ENCODE peak calls at places on chromosomes 12 and 14, in ten cellular contexts. U is fibroblast of lung, E is neural progenitor cell, S is pancreas, T is body of pancreas, I is IMR-90, P is tibial artery, Y is GM06990, O is MM.1S, D is lung. A is an unnamed sample. For H3K36me3, the result is how much of the 10 kb centered on the place peaks cover.

GRCh38 chr14:104136472-104137296 is 1.7 kb upstream of the KIF26A start:
- DNase-seq in U (no peak), E (peak), S (peak), T (no peak), I (no peak), P (no peak), Y (no peak), O (no peak), D (no peak), A (no peak)

GRCh38 chr12:109291531-109292341 is 17.3 kb downstream of the FOXN4 start:
- DNase-seq in U (peak), E (peak), S (peak), T (peak), I (no peak), P (peak), Y (no peak), O (no peak), D (peak), A (no peak)

GRCh38 chr12:53591301-53592206 is 34.6 kb downstream of the ATF7 start:
- DNase-seq in U (no peak), E (peak), S (no peak), T (no peak), I (no peak), P (no peak), Y (no peak), O (no peak), D (no peak), A (no peak)

GRCh38 chr14:44657688-44658388 is 150.8 kb upstream of the FSCB start:
- DNase-seq in U (peak), E (peak), S (no peak), T (no peak), I (peak), P (no peak), Y (no peak), O (peak), D (no peak), A (peak)

GRCh38 chr14:100434911-100435455 is 111.8 kb downstream of the SLC25A47 start:
- DNase-seq in U (no peak), E (no peak), S (no peak), T (no peak), I (no peak), P (no peak), Y (no peak), O (no peak), D (no peak), A (no peak)

GRCh38 chr12:32435921-32436710 is 36.8 kb downstream of the FGD4 start:
- DNase-seq in U (peak), E (no peak), S (no peak), T (no peak), I (peak), P (no peak), Y (no peak), O (no peak), D (no peak), A (no peak)

GRCh38 chr14:100899841-100900771 is 3.4 kb downstream of the RTL1 start:
- DNase-seq in U (no peak), E (peak), S (no peak), T (no peak), I (no peak), P (no peak), Y (no peak), O (no peak), D (peak), A (no peak)

GRCh38 chr12:115155665-115156645 is 472.0 kb upstream of the TBX3 start:
- DNase-seq in U (peak), E (no peak), S (no peak), T (no peak), I (peak), P (no peak), Y (no peak), O (no peak), D (no peak), A (no peak)

GRCh38 chr12:122980192-122981035 is at the start of gene ARL6IP4:
- DNase-seq in U (peak), E (peak), S (peak), T (peak), I (peak), P (no peak), Y (peak), O (peak), D (peak), A (no peak)

GRCh38 chr12:52539024-52539820 is 13.7 kb downstream of the KRT71 start:
- DNase-seq in U (peak), E (no peak), S (no peak), T (no peak), I (peak), P (no peak), Y (no peak), O (no peak), D (no peak), A (no peak)

GRCh38 chr12:129959889-129960288 is 56.1 kb upstream of the TMEM132D start:
- DNase-seq in U (no peak), E (no peak), S (no peak), T (no peak), I (no peak), P (no peak), Y (no peak), O (no peak), D (no peak), A (no peak)

GRCh38 chr12:75959060-75959459 is 72.5 kb downstream of the PHLDA1 start:
- DNase-seq in U (no peak), E (peak), S (no peak), T (no peak), I (no peak), P (no peak), Y (no peak), O (no peak), D (no peak), A (no peak)

GRCh38 chr12:58882796-58883195 is 37.5 kb downstream of the LRIG3 start:
- DNase-seq in U (no peak), E (peak), S (no peak), T (no peak), I (no peak), P (no peak), Y (no peak), O (no peak), D (no peak), A (no peak)

GRCh38 chr14:95157195-95157986 is at the start of gene DICER1:
- DNase-seq in U (peak), E (peak), S (peak), T (peak), I (peak), P (peak), Y (peak), O (peak), D (peak), A (peak)

GRCh38 chr14:60165547-60165876 is 314 bp upstream of the DHRS7 start:
- DNase-seq in U (no peak), E (no peak), S (no peak), T (no peak), I (no peak), P (no peak), Y (no peak), O (no peak), D (no peak), A (no peak)

GRCh38 chr12:121061831-121062230 is 22.8 kb upstream of the OASL start:
- DNase-seq in U (no peak), E (peak), S (no peak), T (no peak), I (peak), P (no peak), Y (no peak), O (no peak), D (no peak), A (no peak)

GRCh38 chr12:2101359-2101758 is 48.6 kb downstream of the CACNA1C start:
- DNase-seq in U (no peak), E (no peak), S (no peak), T (no peak), I (no peak), P (no peak), Y (no peak), O (no peak), D (no peak), A (no peak)
- H3K36me3 ChIP-seq in U (under half), E (under half), S (under half), T (under half), I (under half), P (under half), Y (under half), O (under half), D (under half), A (under half)

GRCh38 chr12:6569786-6570185 is 1.7 kb upstream of the NOP2 start:
- DNase-seq in U (no peak), E (no peak), S (no peak), T (no peak), I (no peak), P (no peak), Y (no peak), O (no peak), D (no peak), A (no peak)

GRCh38 chr12:6570264-6570887 is 2.3 kb upstream of the NOP2 start:
- DNase-seq in U (peak), E (peak), S (peak), T (peak), I (no peak), P (no peak), Y (no peak), O (peak), D (no peak), A (no peak)

GRCh38 chr12:6567824-6568617 is at the start of gene NOP2:
- DNase-seq in U (peak), E (peak), S (peak), T (peak), I (peak), P (peak), Y (peak), O (peak), D (peak), A (no peak)

GRCh38 chr12:6569312-6569711 is 1.2 kb upstream of the NOP2 start:
- DNase-seq in U (no peak), E (no peak), S (no peak), T (no peak), I (no peak), P (no peak), Y (no peak), O (no peak), D (no peak), A (no peak)

DNA sequence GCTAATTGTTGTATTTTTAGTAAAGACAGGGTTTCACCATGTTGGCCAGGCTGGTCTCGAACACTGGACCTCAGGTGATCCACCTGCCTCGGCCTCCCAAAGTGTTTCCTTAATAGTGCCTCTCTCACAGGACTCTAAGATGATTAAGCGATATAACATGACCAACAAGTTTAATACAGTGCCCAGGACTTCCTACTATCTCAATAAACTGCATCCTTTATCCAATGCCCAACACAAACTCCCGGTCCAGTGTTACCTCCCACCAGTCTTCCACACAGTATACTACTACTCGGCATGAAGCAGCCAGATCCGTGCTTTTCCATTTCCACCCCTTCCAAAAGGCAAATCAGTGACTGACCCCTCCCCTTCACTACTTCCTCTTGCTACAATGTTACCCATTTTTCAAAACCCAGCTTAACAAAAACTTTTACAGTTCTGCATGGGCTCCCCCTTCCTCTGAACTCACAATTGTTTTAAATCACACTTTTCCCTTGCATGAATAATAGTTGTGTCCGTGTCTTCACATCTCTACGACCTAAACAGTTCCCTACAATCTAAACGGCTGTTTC is 895 bp downstream of the NOP2 start:
- DNase-seq in U (no peak), E (no peak), S (no peak), T (no peak), I (no peak), P (no peak), Y (no peak), O (no peak), D (no peak), A (no peak)
- H3K36me3 ChIP-seq in U (under half), E (under half), S (under half), T (under half), I (under half), P (half or more), Y (under half), O (under half), D (under half), A (half or more)

GRCh38 chr14:88605594-88605993 is 42.8 kb downstream of the ZC3H14 start:
- DNase-seq in U (no peak), E (no peak), S (no peak), T (no peak), I (no peak), P (no peak), Y (no peak), O (no peak), D (no peak), A (no peak)
- H3K36me3 ChIP-seq in U (under half), E (under half), S (under half), T (under half), I (half or more), P (half or more), Y (under half), O (under half), D (under half), A (half or more)

GRCh38 chr14:31395572-31396205 is 24.7 kb downstream of the HEATR5A start:
- DNase-seq in U (no peak), E (no peak), S (no peak), T (no peak), I (no peak), P (no peak), Y (no peak), O (no peak), D (no peak), A (no peak)
- H3K36me3 ChIP-seq in U (under half), E (under half), S (under half), T (under half), I (under half), P (half or more), Y (under half), O (under half), D (under half), A (under half)

DNA sequence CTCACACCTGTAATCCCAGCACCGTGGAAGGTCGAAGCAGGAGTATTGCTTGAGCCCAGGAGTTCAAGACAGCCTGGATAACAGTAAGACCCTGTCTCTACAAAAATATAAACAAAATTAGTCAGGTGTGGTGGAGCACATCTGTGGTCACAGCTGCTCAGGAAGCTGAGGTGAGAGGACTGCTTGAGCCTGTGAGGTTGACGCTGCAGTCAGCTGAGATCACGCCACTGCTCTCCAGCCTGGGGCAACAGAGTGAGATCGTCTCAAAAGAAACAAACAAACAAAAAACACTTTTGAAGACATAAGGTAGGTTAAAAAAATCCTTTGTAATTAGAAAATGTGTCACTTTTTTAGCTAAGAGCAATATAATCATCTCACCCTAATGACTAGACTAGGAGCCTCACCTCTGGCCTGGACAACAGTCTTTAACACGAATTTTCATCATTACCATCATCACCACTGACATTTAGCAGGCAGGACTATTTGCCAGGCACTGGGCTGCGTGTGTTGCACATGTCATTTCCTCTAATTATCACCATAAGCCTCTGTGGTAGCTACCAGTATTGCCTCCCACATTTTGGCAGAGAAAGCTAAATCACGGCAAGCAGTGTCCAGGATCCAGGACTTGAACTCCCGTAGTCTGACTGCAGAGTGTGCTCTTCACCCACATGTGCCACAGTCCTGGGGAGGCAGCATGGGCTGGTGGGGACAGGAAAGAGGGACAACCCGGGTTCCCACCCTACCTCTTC is 4.6 kb upstream of the SYCP3 start:
- DNase-seq in U (no peak), E (peak), S (no peak), T (no peak), I (no peak), P (no peak), Y (peak), O (peak), D (no peak), A (no peak)
- H3K36me3 ChIP-seq in U (under half), E (under half), S (under half), T (under half), I (under half), P (half or more), Y (under half), O (under half), D (under half), A (under half)

GRCh38 chr12:93482721-93483120 is 15.4 kb downstream of the MRPL42 start:
- DNase-seq in U (no peak), E (no peak), S (no peak), T (no peak), I (no peak), P (no peak), Y (no peak), O (no peak), D (no peak), A (no peak)
- H3K36me3 ChIP-seq in U (under half), E (under half), S (under half), T (under half), I (under half), P (half or more), Y (under half), O (under half), D (under half), A (half or more)

GRCh38 chr14:74671789-74672188 is 41.1 kb downstream of the AREL1 start:
- DNase-seq in U (peak), E (no peak), S (no peak), T (no peak), I (peak), P (no peak), Y (no peak), O (no peak), D (no peak), A (no peak)
- H3K36me3 ChIP-seq in U (under half), E (under half), S (under half), T (under half), I (under half), P (half or more), Y (under half), O (under half), D (under half), A (half or more)

GRCh38 chr12:46368138-46368537 is 4.4 kb downstream of the SLC38A2 start:
- DNase-seq in U (no peak), E (no peak), S (no peak), T (no peak), I (no peak), P (no peak), Y (no peak), O (no peak), D (no peak), A (no peak)

GRCh38 chr12:46370380-46370734 is 2.2 kb downstream of the SLC38A2 start:
- DNase-seq in U (peak), E (no peak), S (no peak), T (no peak), I (no peak), P (no peak), Y (no peak), O (no peak), D (no peak), A (no peak)

GRCh38 chr12:46368684-46369083 is 3.9 kb downstream of the SLC38A2 start:
- DNase-seq in U (no peak), E (no peak), S (no peak), T (no peak), I (no peak), P (no peak), Y (no peak), O (no peak), D (no peak), A (no peak)

GRCh38 chr12:46369474-46370379 is 2.8 kb downstream of the SLC38A2 start:
- DNase-seq in U (no peak), E (no peak), S (no peak), T (no peak), I (no peak), P (no peak), Y (no peak), O (no peak), D (no peak), A (no peak)

DNA sequence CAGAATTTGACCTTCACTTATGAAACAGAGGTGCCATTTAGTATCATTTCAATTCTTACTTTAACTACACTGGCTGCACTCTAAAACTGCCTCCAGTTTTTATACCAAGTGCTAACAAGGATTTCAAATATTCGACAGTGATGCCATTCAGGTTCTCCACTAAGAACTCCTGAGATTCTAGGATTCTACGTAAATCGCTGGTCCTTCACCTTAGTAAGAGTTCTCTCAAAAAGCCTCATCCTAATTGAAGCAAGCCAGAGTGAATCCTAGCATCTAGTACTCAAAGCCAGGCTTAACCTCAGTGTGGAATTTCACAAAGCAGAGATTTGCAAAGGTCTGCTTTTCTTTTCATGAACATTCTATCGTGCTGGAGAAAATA is 3.5 kb downstream of the SLC38A2 start:
- DNase-seq in U (no peak), E (peak), S (no peak), T (no peak), I (no peak), P (no peak), Y (no peak), O (no peak), D (no peak), A (no peak)
- H3K36me3 ChIP-seq in U (under half), E (half or more), S (under half), T (under half), I (half or more), P (half or more), Y (under half), O (under half), D (under half), A (half or more)

DNA sequence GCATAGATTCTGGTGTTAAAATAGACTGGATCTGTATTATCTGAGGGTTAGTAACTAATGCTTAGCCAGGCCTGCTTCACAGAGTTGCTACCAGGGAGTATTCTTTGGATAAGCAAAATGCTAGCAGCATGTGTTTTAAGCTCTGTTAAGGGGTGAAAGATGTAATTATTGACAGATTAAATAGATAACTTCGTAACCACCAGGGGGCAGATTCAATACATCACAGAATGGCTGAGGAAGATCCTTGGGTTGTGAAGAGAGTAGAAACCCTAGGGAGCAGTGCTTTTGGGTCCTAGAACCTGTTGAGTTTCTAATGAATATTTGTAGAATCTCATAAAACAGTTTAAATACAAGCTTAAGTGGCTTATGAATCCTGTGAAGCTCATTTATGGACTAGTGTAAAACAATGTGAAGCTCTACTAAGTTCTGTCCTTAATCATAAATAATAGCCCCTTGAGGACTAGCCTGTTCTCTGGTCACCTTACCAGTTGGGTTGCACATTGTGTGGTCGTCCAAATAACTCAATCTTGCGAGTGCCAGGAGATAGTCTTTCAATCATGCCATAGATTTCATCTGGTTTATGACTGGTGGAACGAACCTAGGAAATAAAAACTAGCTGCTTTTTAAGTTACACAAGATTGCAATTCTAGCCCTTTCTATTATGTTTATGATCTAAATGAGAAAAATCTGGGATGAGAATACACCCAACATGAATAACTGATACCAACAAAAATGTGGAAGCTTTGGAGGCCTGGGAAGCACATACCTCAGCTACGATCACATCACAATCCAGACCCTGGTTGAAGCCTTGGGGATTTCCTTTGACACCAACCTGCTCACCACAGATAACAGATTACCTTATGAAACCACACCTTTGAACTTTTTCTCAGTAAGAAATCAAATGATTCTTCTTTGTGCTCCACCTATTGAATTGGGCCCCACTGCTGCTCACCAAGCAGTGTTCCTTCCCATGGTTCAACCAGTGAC is 12.3 kb downstream of the METTL3 start:
- DNase-seq in U (peak), E (peak), S (no peak), T (no peak), I (peak), P (no peak), Y (no peak), O (peak), D (no peak), A (peak)
- H3K36me3 ChIP-seq in U (under half), E (under half), S (under half), T (under half), I (half or more), P (half or more), Y (under half), O (under half), D (under half), A (half or more)